ENCODE peak calls at places on chromosomes 5 and 9, in seven cellular contexts. C, A, K, W, E, Q and N are unnamed samples.

GRCh38 chr5:109757490-109757889 is 67.8 kb downstream of the MAN2A1 start:
- DNase-seq in Q (no peak), E (no peak), W (no peak), A (no peak), C (no peak), K (no peak), N (no peak)

GRCh38 chr5:10562202-10563131 is 1.4 kb upstream of the ANKRD33B start:
- DNase-seq in A (peak; percentile 19), C (no peak), W (no peak), K (peak; percentile 66), Q (no peak), E (no peak), N (no peak)

GRCh38 chr5:149271195-149271716 is 403 bp upstream of the AFAP1L1 start:
- DNase-seq in E (no peak), W (peak; percentile 12), C (no peak), Q (no peak), A (no peak), K (no peak), N (peak; percentile 38)

GRCh38 chr5:10249948-10250803 is at the start of gene CCT5:
- DNase-seq in K (peak; percentile 90), W (peak; percentile 97), A (peak; percentile 98), Q (peak; percentile 94), C (peak; percentile 98), E (peak; percentile 77), N (peak; percentile 97)

GRCh38 chr9:4175846-4176245 is 124.0 kb downstream of the GLIS3 start:
- DNase-seq in K (no peak), C (no peak), Q (no peak), A (no peak), W (no peak), E (no peak), N (no peak)

GRCh38 chr5:2012885-2013284 is 130.2 kb upstream of the IRX4 start:
- DNase-seq in K (no peak), E (no peak), A (no peak), W (no peak), Q (no peak), C (no peak), N (no peak)

GRCh38 chr9:3887121-3887797 is 361.5 kb upstream of the RFX3 start:
- DNase-seq in Q (no peak), W (no peak), E (no peak), K (no peak), C (no peak), A (no peak), N (no peak)

GRCh38 chr5:133925866-133926488 is 42.4 kb downstream of the C5orf15 start:
- DNase-seq in K (no peak), C (no peak), A (no peak), Q (no peak), W (no peak), E (no peak), N (no peak)

GRCh38 chr9:38144421-38144820 is 75.4 kb upstream of the SHB start:
- DNase-seq in C (no peak), E (no peak), A (no peak), W (no peak), K (no peak), Q (peak; percentile 34), N (peak; percentile 41)

GRCh38 chr5:74179701-74180100 is 460.8 kb downstream of the ENC1 start:
- DNase-seq in E (no peak), K (no peak), A (no peak), Q (no peak), W (no peak), C (no peak), N (no peak)

GRCh38 chr5:159736844-159737243 is 179.4 kb upstream of the ADRA1B start:
- DNase-seq in E (no peak), A (no peak), Q (no peak), W (no peak), K (no peak), C (no peak), N (no peak)

GRCh38 chr5:2714805-2715204 is 36.7 kb downstream of the IRX2 start:
- DNase-seq in E (no peak), Q (no peak), A (no peak), K (no peak), C (no peak), W (no peak), N (no peak)

GRCh38 chr5:111345731-111346130 is 121.5 kb downstream of the CAMK4 start:
- DNase-seq in C (no peak), E (no peak), A (no peak), Q (no peak), K (no peak), W (no peak), N (no peak)

GRCh38 chr9:76562511-76562911 is 103.5 kb downstream of the GCNT1 start:
- DNase-seq in A (no peak), W (no peak), C (no peak), Q (no peak), E (no peak), K (peak; percentile 38), N (peak; percentile 42)

GRCh38 chr5:32712463-32713395 is 1.6 kb downstream of the NPR3 start:
- DNase-seq in Q (peak; percentile 13), A (no peak), E (no peak), C (no peak), W (no peak), K (no peak), N (no peak)

GRCh38 chr5:67192719-67193464 is 3.7 kb downstream of the CD180 start:
- DNase-seq in A (no peak), Q (no peak), W (no peak), E (no peak), C (no peak), K (no peak), N (no peak)

GRCh38 chr9:3857673-3858072 is 331.9 kb upstream of the RFX3 start:
- DNase-seq in W (no peak), A (no peak), Q (no peak), C (no peak), E (no peak), K (no peak), N (no peak)

GRCh38 chr9:38138276-38138675 is 69.2 kb upstream of the SHB start:
- DNase-seq in K (no peak), Q (no peak), E (no peak), A (no peak), C (no peak), W (no peak), N (no peak)

GRCh38 chr9:93954436-93955355 is at the start of gene BARX1:
- DNase-seq in E (no peak), Q (peak; percentile 63), C (no peak), A (no peak), K (no peak), W (no peak), N (no peak)
- H3K27me3 ChIP-seq in E (peaks cover 96% of the 10 kb centered on the region), Q (peaks cover 91% of the 10 kb centered on the region), C (no peaks in the 10 kb centered on the region), A (peaks cover 51% of the 10 kb centered on the region), K (peaks cover 23% of the 10 kb centered on the region), W (peaks cover 89% of the 10 kb centered on the region), N (peaks cover 93% of the 10 kb centered on the region)

DNA sequence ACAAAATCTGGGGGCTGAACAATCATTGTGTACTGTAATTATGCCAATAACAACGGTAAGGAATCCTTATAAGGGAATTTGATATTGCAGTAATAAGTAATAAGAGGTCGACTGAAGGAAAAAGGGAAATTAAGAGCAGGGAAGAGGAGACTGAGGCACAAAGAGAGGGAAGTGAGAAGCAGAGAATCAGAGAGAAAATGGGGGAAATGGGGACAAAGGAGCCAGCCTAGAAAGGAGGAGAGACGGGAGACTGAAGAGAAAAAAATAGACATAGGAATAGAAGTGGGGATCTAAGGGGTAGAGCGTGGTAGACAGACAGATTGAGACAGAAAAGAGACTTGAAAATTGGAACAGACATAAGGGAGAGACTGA is 518 bp upstream of the ZNF300 start:
- DNase-seq in A (peak; percentile 11), K (no peak), W (no peak), Q (no peak), E (no peak), C (no peak), N (no peak)
- H2AFZ ChIP-seq in A (peak overlapping the region; percentile 99), K (peak overlapping the region; percentile 8), W (peak overlapping the region; percentile 100), Q (peak overlapping the region; percentile 98), E (peak overlapping the region; percentile 100), C (no peak overlapping the region), N (peak overlapping the region; percentile 98)

GRCh38 chr5:123155511-123155923 is 66.5 kb downstream of the PRDM6 start:
- DNase-seq in Q (no peak), E (no peak), W (no peak), C (no peak), K (no peak), A (no peak), N (peak; percentile 1)

GRCh38 chr5:123157797-123158528 is 68.9 kb downstream of the PRDM6 start:
- DNase-seq in W (no peak), Q (no peak), A (no peak), E (no peak), K (no peak), C (peak; percentile 27), N (peak; percentile 6)

GRCh38 chr5:123154857-123155467 is 65.9 kb downstream of the PRDM6 start:
- DNase-seq in W (no peak), Q (no peak), K (no peak), A (no peak), C (no peak), E (no peak), N (no peak)

GRCh38 chr5:123151227-123151951 is 62.3 kb downstream of the PRDM6 start:
- DNase-seq in Q (no peak), K (no peak), E (no peak), C (no peak), A (no peak), W (no peak), N (no peak)

DNA sequence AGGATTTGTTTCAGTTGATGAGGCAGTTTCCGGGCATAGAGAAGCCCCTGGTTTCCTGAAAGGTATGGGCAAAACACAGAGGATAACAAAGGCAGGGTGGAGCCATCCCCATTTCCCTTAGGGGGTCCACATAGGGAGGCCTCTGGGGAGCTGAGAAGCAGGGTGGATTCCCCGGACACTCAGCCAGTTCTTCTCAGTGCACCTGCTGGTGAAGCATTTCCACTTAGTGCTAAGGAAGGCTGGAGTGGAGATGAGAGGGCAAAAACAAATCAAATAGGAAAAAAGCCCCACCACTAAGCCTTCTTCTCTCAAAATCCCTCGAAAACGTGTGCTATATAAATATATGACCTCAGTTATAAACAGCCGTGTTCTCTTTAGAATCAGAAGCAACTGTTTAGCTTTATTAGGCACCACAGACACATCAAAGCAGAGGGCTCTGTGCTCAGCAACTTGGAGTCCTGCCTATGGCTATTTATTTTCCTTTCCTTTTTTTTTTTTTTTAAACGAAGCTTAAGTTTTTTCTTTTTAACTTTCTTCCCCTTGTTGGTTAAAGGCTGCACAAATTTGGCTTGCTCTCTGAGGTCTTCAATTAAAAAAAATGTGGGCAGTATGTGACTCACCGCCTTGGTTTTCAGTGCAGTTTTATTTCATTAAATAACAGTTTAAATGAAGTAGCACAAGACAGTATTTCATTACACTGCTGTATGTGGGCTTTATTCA is 67.7 kb downstream of the PRDM6 start:
- DNase-seq in W (no peak), C (no peak), K (no peak), E (no peak), A (no peak), Q (no peak), N (no peak)
- TF ChIP-seq MAX in W (no peak), C (no peak), K (no peak), E (no peak), A (no peak), Q (no peak), N (no peak)

GRCh38 chr5:141878771-141879759 is 855 bp upstream of the PCDH1 start:
- DNase-seq in C (peak; percentile 86), A (peak; percentile 74), E (no peak), K (peak; percentile 71), W (peak; percentile 85), Q (peak; percentile 74), N (peak; percentile 92)
- H3K27me3 ChIP-seq in C (peaks cover 4% of the 10 kb centered on the region), A (peaks cover 28% of the 10 kb centered on the region), E (no peaks in the 10 kb centered on the region), K (peaks cover 30% of the 10 kb centered on the region), W (peaks cover 60% of the 10 kb centered on the region), Q (peaks cover 80% of the 10 kb centered on the region), N (peaks cover 33% of the 10 kb centered on the region)